ENCODE peak calls at places on chromosome 4, in nine cellular contexts. Q is esophagus squamous epithelium, C is transverse colon, U is right lobe of liver, N is tibial nerve, L is body of pancreas, M is vagina, F is A549, X is breast epithelium. T is an unnamed sample.

GRCh38 chr4:187380181-187380581 is 615.4 kb upstream of the ZFP42 start:
- DNase-seq in Q (no peak), C (peak; percentile 38), U (no peak), N (no peak), L (peak; percentile 57), M (no peak), F (no peak), X (no peak), T (no peak)

GRCh38 chr4:106038908-106039307 is 143.6 kb downstream of the NPNT start:
- DNase-seq in Q (no peak), C (no peak), U (no peak), N (no peak), L (no peak), M (no peak), F (no peak), X (no peak), T (no peak)

GRCh38 chr4:2651546-2651945 is 104.6 kb downstream of the TNIP2 start:
- DNase-seq in Q (no peak), C (no peak), U (no peak), N (no peak), L (no peak), M (no peak), F (no peak), X (no peak), T (no peak)

GRCh38 chr4:122151982-122152698 is at the start of gene BLTP1:
- DNase-seq in Q (peak; percentile 18), C (peak; percentile 93), U (peak; percentile 95), N (peak; percentile 75), L (peak; percentile 86), M (no peak), F (peak; percentile 60), X (peak; percentile 80), T (peak; percentile 92)

GRCh38 chr4:20520901-20521300 is 179.4 kb upstream of the PACRGL start:
- DNase-seq in Q (no peak), C (no peak), U (no peak), N (no peak), L (no peak), M (no peak), F (no peak), X (no peak), T (no peak)

GRCh38 chr4:122665148-122665547 is 44.3 kb upstream of the IL21 start:
- DNase-seq in Q (no peak), C (no peak), U (no peak), N (no peak), L (no peak), M (no peak), F (no peak), X (no peak), T (no peak)

GRCh38 chr4:128393111-128393704 is 105.6 kb upstream of the PGRMC2 start:
- DNase-seq in Q (no peak), C (no peak), U (no peak), N (no peak), L (no peak), M (no peak), F (no peak), X (no peak), T (peak; percentile 37)

GRCh38 chr4:46993075-46994006 is at the start of gene GABRA4:
- DNase-seq in Q (no peak), C (no peak), U (no peak), N (no peak), L (no peak), M (no peak), F (no peak), X (no peak), T (peak; percentile 38)

GRCh38 chr4:81454953-81455352 is 16.8 kb downstream of the RASGEF1B start:
- DNase-seq in Q (no peak), C (no peak), U (no peak), N (no peak), L (no peak), M (no peak), F (no peak), X (no peak), T (no peak)

GRCh38 chr4:41715155-41715554 is 33.4 kb downstream of the PHOX2B start:
- DNase-seq in Q (no peak), C (no peak), U (no peak), N (no peak), L (no peak), M (no peak), F (no peak), X (no peak), T (no peak)

GRCh38 chr4:74168841-74169240 is 10.9 kb downstream of the MTHFD2L start:
- DNase-seq in Q (no peak), C (no peak), U (no peak), N (no peak), L (no peak), M (no peak), F (no peak), X (no peak), T (no peak)

GRCh38 chr4:78766026-78766425 is 10.1 kb upstream of the BMP2K start:
- DNase-seq in Q (no peak), C (no peak), U (no peak), N (no peak), L (no peak), M (no peak), F (no peak), X (no peak), T (no peak)

GRCh38 chr4:26860157-26860921 is at the start of gene STIM2:
- DNase-seq in Q (peak; percentile 71), C (peak; percentile 97), U (peak; percentile 98), N (peak; percentile 91), L (peak; percentile 96), M (no peak), F (peak; percentile 38), X (peak; percentile 94), T (peak; percentile 97)

GRCh38 chr4:65580551-65580950 is 89.7 kb downstream of the EPHA5 start:
- DNase-seq in Q (no peak), C (no peak), U (no peak), N (no peak), L (no peak), M (no peak), F (no peak), X (no peak), T (no peak)

GRCh38 chr4:25448379-25449109 is 71.5 kb downstream of the ANAPC4 start:
- DNase-seq in Q (no peak), C (no peak), U (no peak), N (no peak), L (no peak), M (no peak), F (no peak), X (no peak), T (no peak)

GRCh38 chr4:23779422-23779821 is 110.4 kb downstream of the PPARGC1A start:
- DNase-seq in Q (no peak), C (no peak), U (no peak), N (no peak), L (no peak), M (no peak), F (no peak), X (no peak), T (no peak)

GRCh38 chr4:186765138-186765537 is 41.5 kb upstream of the FAT1 start:
- DNase-seq in Q (no peak), C (peak; percentile 82), U (no peak), N (peak; percentile 24), L (no peak), M (no peak), F (peak; percentile 6), X (no peak), T (no peak)

DNA sequence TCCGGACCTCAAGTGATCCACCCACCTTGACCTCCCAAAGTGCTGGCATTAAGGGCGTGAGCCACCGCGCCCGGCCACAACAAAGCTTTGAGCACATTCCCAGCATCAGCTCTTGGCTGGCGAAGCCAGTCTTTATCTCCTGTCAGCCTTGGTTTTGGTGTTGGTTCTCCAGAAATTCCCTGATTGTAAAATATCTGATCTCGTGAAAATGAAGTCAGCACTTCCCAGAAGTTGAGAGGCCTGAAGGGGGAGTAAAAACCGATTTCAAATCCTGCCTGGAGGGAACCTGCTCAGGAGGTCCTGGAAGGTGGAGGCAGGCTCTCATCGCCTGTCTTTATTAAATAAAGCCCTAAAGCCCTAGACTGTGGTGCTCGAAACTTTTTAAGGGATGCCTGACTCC is 33.6 kb downstream of the PTTG2 start:
- DNase-seq in Q (no peak), C (no peak), U (no peak), N (no peak), L (peak; percentile 40), M (no peak), F (no peak), X (no peak), T (no peak)
- H3K4me1 ChIP-seq in Q (peaks cover 31% of the 10 kb centered on the region), C (peaks cover 12% of the 10 kb centered on the region), U (no peaks in the 10 kb centered on the region), N (peaks cover 8% of the 10 kb centered on the region), L (peaks cover 38% of the 10 kb centered on the region), M (peaks cover 52% of the 10 kb centered on the region), F (no peaks in the 10 kb centered on the region), X (no peaks in the 10 kb centered on the region), T (peaks cover 74% of the 10 kb centered on the region)

GRCh38 chr4:6177587-6178197 is 22.7 kb downstream of the JAKMIP1 start:
- DNase-seq in Q (no peak), C (peak; percentile 41), U (no peak), N (no peak), L (no peak), M (no peak), F (no peak), X (no peak), T (no peak)
- H3K4me3 ChIP-seq in Q (no peak overlapping the region), C (no peak overlapping the region), U (no peak overlapping the region), N (no peak overlapping the region), L (no peak overlapping the region), M (no peak overlapping the region), F (no peak overlapping the region), X (no peak overlapping the region), T (no peak overlapping the region)

DNA sequence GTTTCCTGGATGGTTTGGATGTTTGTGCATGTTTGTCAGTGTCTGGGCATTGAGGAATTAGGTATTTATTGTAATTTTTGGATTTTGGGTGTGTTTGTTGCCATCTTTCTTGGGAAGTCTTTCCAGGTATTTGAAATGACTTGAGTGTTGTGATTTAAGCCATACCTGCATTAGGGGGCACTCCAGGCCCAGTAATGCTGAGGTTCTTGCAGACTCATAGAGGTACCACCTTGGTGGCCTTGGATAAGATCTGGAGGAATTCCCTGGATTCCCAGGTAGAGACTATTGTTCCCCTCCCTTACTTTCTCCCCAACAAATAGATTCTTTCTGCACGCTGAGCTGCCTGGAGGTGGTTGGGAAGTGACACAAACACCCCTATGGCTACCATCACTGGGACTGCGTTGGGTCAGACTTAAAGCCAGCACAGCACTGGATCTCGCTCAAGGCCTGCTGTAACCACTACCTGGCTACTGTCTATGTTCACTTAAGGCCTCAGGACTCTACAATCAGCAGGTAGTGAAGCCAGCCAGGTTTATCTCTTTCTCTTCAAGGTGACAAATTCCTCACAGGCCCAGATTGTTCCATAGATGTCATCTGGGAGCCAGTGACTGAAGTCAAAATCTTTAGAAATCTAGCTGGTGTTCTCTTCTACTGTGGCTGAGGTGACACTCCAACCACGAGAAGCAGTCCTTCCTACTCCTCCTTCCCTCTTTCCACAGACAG is 643.6 kb downstream of the PDHA2 start:
- DNase-seq in Q (no peak), C (no peak), U (no peak), N (no peak), L (no peak), M (no peak), F (no peak), X (no peak), T (no peak)
- TF ChIP-seq POLR2A in Q (no peak), C (no peak), U (no peak), N (no peak), L (no peak), M (no peak), F (no peak), X (no peak), T (no peak)

GRCh38 chr4:152101546-152102183 is 340.9 kb upstream of the GATB start:
- DNase-seq in Q (no peak), C (no peak), U (no peak), N (no peak), L (no peak), M (no peak), F (no peak), X (no peak), T (no peak)
- H3K4me1 ChIP-seq in Q (peaks cover 27% of the 10 kb centered on the region), C (no peaks in the 10 kb centered on the region), U (no peaks in the 10 kb centered on the region), N (peaks cover 12% of the 10 kb centered on the region), L (no peaks in the 10 kb centered on the region), M (peaks cover 11% of the 10 kb centered on the region), F (peaks cover 47% of the 10 kb centered on the region), X (no peaks in the 10 kb centered on the region), T (peaks cover 29% of the 10 kb centered on the region)

GRCh38 chr4:71107732-71108131 is 114.3 kb downstream of the DCK start:
- DNase-seq in Q (no peak), C (no peak), U (no peak), N (no peak), L (no peak), M (no peak), F (no peak), X (no peak), T (no peak)
- H3K4me3 ChIP-seq in Q (no peak overlapping the region), C (no peak overlapping the region), U (no peak overlapping the region), N (no peak overlapping the region), L (no peak overlapping the region), M (no peak overlapping the region), F (no peak overlapping the region), X (no peak overlapping the region), T (no peak overlapping the region)